ENCODE peak calls at places on chromosomes 7 and 10, in ten cellular contexts. One of them, this sample, is unnamed.

GRCh38 chr10:34808789-34809745 is 6.0 kb downstream of the PARD3 start:
- DNase-seq in tibial artery: no peak
- DNase-seq in mesenchymal stem cell: peak
- DNase-seq in neural progenitor cell: peak
- DNase-seq in body of pancreas: peak
- DNase-seq in left ventricle myocardium inferior: peak
- DNase-seq in stomach: no peak
- DNase-seq in lung: peak
- DNase-seq in cardiac muscle cell: peak
- DNase-seq in aorta: no peak
- DNase-seq in this sample: no peak

GRCh38 chr10:92350411-92350810 is 59.4 kb downstream of the MARCHF5 start:
- DNase-seq in tibial artery: no peak
- DNase-seq in mesenchymal stem cell: peak
- DNase-seq in neural progenitor cell: no peak
- DNase-seq in body of pancreas: no peak
- DNase-seq in left ventricle myocardium inferior: no peak
- DNase-seq in stomach: no peak
- DNase-seq in lung: no peak
- DNase-seq in cardiac muscle cell: no peak
- DNase-seq in aorta: no peak
- DNase-seq in this sample: no peak

GRCh38 chr7:127678330-127678729 is 26.3 kb downstream of the SND1 start:
- DNase-seq in tibial artery: no peak
- DNase-seq in mesenchymal stem cell: no peak
- DNase-seq in neural progenitor cell: peak
- DNase-seq in body of pancreas: no peak
- DNase-seq in left ventricle myocardium inferior: no peak
- DNase-seq in stomach: no peak
- DNase-seq in lung: no peak
- DNase-seq in cardiac muscle cell: no peak
- DNase-seq in aorta: no peak
- DNase-seq in this sample: no peak

GRCh38 chr10:124019886-124020797 is 73.3 kb downstream of the CHST15 start:
- DNase-seq in tibial artery: no peak
- DNase-seq in mesenchymal stem cell: no peak
- DNase-seq in neural progenitor cell: peak
- DNase-seq in body of pancreas: no peak
- DNase-seq in left ventricle myocardium inferior: no peak
- DNase-seq in stomach: no peak
- DNase-seq in lung: no peak
- DNase-seq in cardiac muscle cell: peak
- DNase-seq in aorta: no peak
- DNase-seq in this sample: no peak

GRCh38 chr10:35353805-35354204 is 17.5 kb downstream of the CCNY start:
- DNase-seq in tibial artery: no peak
- DNase-seq in mesenchymal stem cell: no peak
- DNase-seq in neural progenitor cell: no peak
- DNase-seq in body of pancreas: no peak
- DNase-seq in left ventricle myocardium inferior: no peak
- DNase-seq in stomach: no peak
- DNase-seq in lung: no peak
- DNase-seq in cardiac muscle cell: no peak
- DNase-seq in aorta: no peak
- DNase-seq in this sample: no peak

GRCh38 chr7:124701955-124702354 is 63.6 kb downstream of the GPR37 start:
- DNase-seq in tibial artery: no peak
- DNase-seq in mesenchymal stem cell: peak
- DNase-seq in neural progenitor cell: no peak
- DNase-seq in body of pancreas: no peak
- DNase-seq in left ventricle myocardium inferior: no peak
- DNase-seq in stomach: no peak
- DNase-seq in lung: no peak
- DNase-seq in cardiac muscle cell: no peak
- DNase-seq in aorta: no peak
- DNase-seq in this sample: no peak

GRCh38 chr10:128854965-128855364 is 612.1 kb upstream of the MGMT start:
- DNase-seq in tibial artery: peak
- DNase-seq in mesenchymal stem cell: no peak
- DNase-seq in neural progenitor cell: peak
- DNase-seq in body of pancreas: peak
- DNase-seq in left ventricle myocardium inferior: peak
- DNase-seq in stomach: peak
- DNase-seq in lung: peak
- DNase-seq in cardiac muscle cell: peak
- DNase-seq in aorta: peak
- DNase-seq in this sample: peak

GRCh38 chr10:3163879-3164278 is 8.7 kb downstream of the PITRM1 start:
- DNase-seq in tibial artery: no peak
- DNase-seq in mesenchymal stem cell: no peak
- DNase-seq in neural progenitor cell: no peak
- DNase-seq in body of pancreas: no peak
- DNase-seq in left ventricle myocardium inferior: no peak
- DNase-seq in stomach: no peak
- DNase-seq in lung: no peak
- DNase-seq in cardiac muscle cell: no peak
- DNase-seq in aorta: no peak
- DNase-seq in this sample: no peak

GRCh38 chr7:20395094-20395493 is 64.4 kb downstream of the ITGB8 start:
- DNase-seq in tibial artery: no peak
- DNase-seq in mesenchymal stem cell: peak
- DNase-seq in neural progenitor cell: no peak
- DNase-seq in body of pancreas: no peak
- DNase-seq in left ventricle myocardium inferior: no peak
- DNase-seq in stomach: no peak
- DNase-seq in lung: no peak
- DNase-seq in cardiac muscle cell: no peak
- DNase-seq in aorta: no peak
- DNase-seq in this sample: no peak

GRCh38 chr7:51019231-51019844 is 236.6 kb upstream of the GRB10 start:
- DNase-seq in tibial artery: no peak
- DNase-seq in mesenchymal stem cell: peak
- DNase-seq in neural progenitor cell: no peak
- DNase-seq in body of pancreas: peak
- DNase-seq in left ventricle myocardium inferior: no peak
- DNase-seq in stomach: no peak
- DNase-seq in lung: no peak
- DNase-seq in cardiac muscle cell: no peak
- DNase-seq in aorta: no peak
- DNase-seq in this sample: no peak

GRCh38 chr10:125848371-125848770 is 25.0 kb downstream of the BCCIP start:
- DNase-seq in tibial artery: no peak
- DNase-seq in mesenchymal stem cell: no peak
- DNase-seq in neural progenitor cell: no peak
- DNase-seq in body of pancreas: no peak
- DNase-seq in left ventricle myocardium inferior: no peak
- DNase-seq in stomach: no peak
- DNase-seq in lung: no peak
- DNase-seq in cardiac muscle cell: no peak
- DNase-seq in aorta: no peak
- DNase-seq in this sample: no peak

GRCh38 chr10:115417585-115418265 is 324.6 kb downstream of the ATRNL1 start:
- DNase-seq in tibial artery: no peak
- DNase-seq in mesenchymal stem cell: peak
- DNase-seq in neural progenitor cell: peak
- DNase-seq in body of pancreas: peak
- DNase-seq in left ventricle myocardium inferior: no peak
- DNase-seq in stomach: no peak
- DNase-seq in lung: no peak
- DNase-seq in cardiac muscle cell: peak
- DNase-seq in aorta: peak
- DNase-seq in this sample: no peak

GRCh38 chr7:51306761-51307160 is 9.8 kb downstream of the COBL start:
- DNase-seq in tibial artery: no peak
- DNase-seq in mesenchymal stem cell: no peak
- DNase-seq in neural progenitor cell: no peak
- DNase-seq in body of pancreas: no peak
- DNase-seq in left ventricle myocardium inferior: no peak
- DNase-seq in stomach: no peak
- DNase-seq in lung: no peak
- DNase-seq in cardiac muscle cell: no peak
- DNase-seq in aorta: no peak
- DNase-seq in this sample: no peak

DNA sequence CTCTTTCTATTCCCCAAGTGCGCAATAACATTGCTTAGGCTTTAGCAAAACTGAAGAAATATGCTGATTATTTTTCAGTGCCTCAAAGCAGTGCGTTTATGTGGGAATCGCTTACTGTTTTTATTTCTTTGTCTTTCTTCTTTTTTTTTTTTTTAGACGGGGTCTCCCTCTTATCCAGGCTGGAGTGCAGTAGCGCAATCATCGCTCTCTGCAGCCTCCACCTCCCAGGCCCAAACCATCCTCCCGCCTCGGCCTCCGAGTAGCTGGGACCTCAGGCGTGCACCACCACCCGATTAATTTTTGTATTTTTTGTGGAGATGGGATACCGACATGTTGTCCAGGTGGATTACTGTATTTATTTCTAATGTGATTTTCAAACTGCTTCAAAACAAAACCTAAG is 1.2 kb downstream of the DENND10 start:
- DNase-seq in tibial artery: no peak
- DNase-seq in mesenchymal stem cell: no peak
- DNase-seq in neural progenitor cell: no peak
- DNase-seq in body of pancreas: no peak
- DNase-seq in left ventricle myocardium inferior: no peak
- DNase-seq in stomach: no peak
- DNase-seq in lung: no peak
- DNase-seq in cardiac muscle cell: no peak
- DNase-seq in aorta: no peak
- DNase-seq in this sample: no peak
- H3K27ac ChIP-seq in tibial artery: no peak
- H3K27ac ChIP-seq in mesenchymal stem cell: no peak
- H3K27ac ChIP-seq in neural progenitor cell: no peak
- H3K27ac ChIP-seq in body of pancreas: no peak
- H3K27ac ChIP-seq in left ventricle myocardium inferior: no peak
- H3K27ac ChIP-seq in stomach: no peak
- H3K27ac ChIP-seq in lung: no peak
- H3K27ac ChIP-seq in cardiac muscle cell: no peak
- H3K27ac ChIP-seq in aorta: no peak
- H3K27ac ChIP-seq in this sample: no peak

GRCh38 chr7:117630907-117631564 is 151.2 kb downstream of the CFTR start:
- DNase-seq in tibial artery: no peak
- DNase-seq in mesenchymal stem cell: no peak
- DNase-seq in neural progenitor cell: no peak
- DNase-seq in body of pancreas: no peak
- DNase-seq in left ventricle myocardium inferior: no peak
- DNase-seq in stomach: no peak
- DNase-seq in lung: no peak
- DNase-seq in cardiac muscle cell: no peak
- DNase-seq in aorta: no peak
- DNase-seq in this sample: no peak
- H3K27ac ChIP-seq in tibial artery: no peak
- H3K27ac ChIP-seq in mesenchymal stem cell: no peak
- H3K27ac ChIP-seq in neural progenitor cell: no peak
- H3K27ac ChIP-seq in body of pancreas: no peak
- H3K27ac ChIP-seq in left ventricle myocardium inferior: no peak
- H3K27ac ChIP-seq in stomach: no peak
- H3K27ac ChIP-seq in lung: no peak
- H3K27ac ChIP-seq in cardiac muscle cell: no peak
- H3K27ac ChIP-seq in aorta: no peak
- H3K27ac ChIP-seq in this sample: no peak

GRCh38 chr10:87816842-87817178 is 1.2 kb downstream of the ATAD1 start:
- DNase-seq in tibial artery: no peak
- DNase-seq in mesenchymal stem cell: peak
- DNase-seq in neural progenitor cell: no peak
- DNase-seq in body of pancreas: no peak
- DNase-seq in left ventricle myocardium inferior: no peak
- DNase-seq in stomach: no peak
- DNase-seq in lung: no peak
- DNase-seq in cardiac muscle cell: no peak
- DNase-seq in aorta: no peak
- DNase-seq in this sample: no peak

GRCh38 chr10:87817873-87818504 is at the start of gene ATAD1:
- DNase-seq in tibial artery: peak
- DNase-seq in mesenchymal stem cell: peak
- DNase-seq in neural progenitor cell: peak
- DNase-seq in body of pancreas: peak
- DNase-seq in left ventricle myocardium inferior: peak
- DNase-seq in stomach: peak
- DNase-seq in lung: peak
- DNase-seq in cardiac muscle cell: peak
- DNase-seq in aorta: peak
- DNase-seq in this sample: peak

GRCh38 chr10:87817291-87817872 is 644 bp downstream of the ATAD1 start:
- DNase-seq in tibial artery: no peak
- DNase-seq in mesenchymal stem cell: peak
- DNase-seq in neural progenitor cell: no peak
- DNase-seq in body of pancreas: no peak
- DNase-seq in left ventricle myocardium inferior: no peak
- DNase-seq in stomach: no peak
- DNase-seq in lung: no peak
- DNase-seq in cardiac muscle cell: no peak
- DNase-seq in aorta: no peak
- DNase-seq in this sample: no peak

GRCh38 chr10:87818505-87819273 is 663 bp upstream of the ATAD1 start:
- DNase-seq in tibial artery: no peak
- DNase-seq in mesenchymal stem cell: peak
- DNase-seq in neural progenitor cell: peak
- DNase-seq in body of pancreas: peak
- DNase-seq in left ventricle myocardium inferior: peak
- DNase-seq in stomach: peak
- DNase-seq in lung: peak
- DNase-seq in cardiac muscle cell: peak
- DNase-seq in aorta: no peak
- DNase-seq in this sample: no peak

DNA sequence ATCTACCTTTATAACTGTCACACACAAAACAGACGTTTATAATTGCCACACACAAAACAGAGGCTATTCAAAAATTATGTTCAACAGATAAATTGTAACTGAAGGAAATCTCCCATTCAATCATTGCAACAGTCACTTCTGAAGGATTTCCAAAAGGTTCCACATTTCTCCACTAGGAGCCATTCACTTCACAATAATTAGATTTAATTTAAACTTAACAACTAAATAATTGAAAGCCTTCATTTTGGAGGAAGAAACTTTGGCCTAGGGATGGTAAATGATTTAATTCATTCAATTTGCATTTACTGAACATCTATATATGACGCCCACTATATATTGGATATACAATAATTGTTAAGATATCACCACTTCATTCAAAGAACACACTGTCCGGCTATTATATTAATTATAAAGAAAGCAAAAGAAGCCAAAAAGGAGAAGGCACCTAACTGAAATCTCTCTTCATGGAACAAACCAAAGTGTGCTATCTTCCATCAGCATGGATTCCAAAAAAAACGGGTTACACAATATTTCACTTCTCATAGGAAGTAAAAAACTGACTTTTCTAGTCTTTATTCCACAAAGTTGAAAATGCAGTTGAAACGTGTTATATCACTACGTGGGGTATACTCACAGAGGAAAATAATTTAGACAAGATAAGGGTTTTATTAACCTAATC is 1.7 kb downstream of the ATAD1 start:
- DNase-seq in tibial artery: no peak
- DNase-seq in mesenchymal stem cell: no peak
- DNase-seq in neural progenitor cell: no peak
- DNase-seq in body of pancreas: no peak
- DNase-seq in left ventricle myocardium inferior: no peak
- DNase-seq in stomach: no peak
- DNase-seq in lung: no peak
- DNase-seq in cardiac muscle cell: no peak
- DNase-seq in aorta: no peak
- DNase-seq in this sample: no peak
- H3K27ac ChIP-seq in tibial artery: no peak
- H3K27ac ChIP-seq in mesenchymal stem cell: no peak
- H3K27ac ChIP-seq in neural progenitor cell: no peak
- H3K27ac ChIP-seq in body of pancreas: no peak
- H3K27ac ChIP-seq in left ventricle myocardium inferior: peak
- H3K27ac ChIP-seq in stomach: no peak
- H3K27ac ChIP-seq in lung: no peak
- H3K27ac ChIP-seq in cardiac muscle cell: peak
- H3K27ac ChIP-seq in aorta: no peak
- H3K27ac ChIP-seq in this sample: no peak

GRCh38 chr7:6384327-6384726 is 63.4 kb downstream of the DAGLB start:
- DNase-seq in tibial artery: no peak
- DNase-seq in mesenchymal stem cell: no peak
- DNase-seq in neural progenitor cell: no peak
- DNase-seq in body of pancreas: no peak
- DNase-seq in left ventricle myocardium inferior: no peak
- DNase-seq in stomach: no peak
- DNase-seq in lung: no peak
- DNase-seq in cardiac muscle cell: no peak
- DNase-seq in aorta: no peak
- DNase-seq in this sample: no peak
- H3K27ac ChIP-seq in tibial artery: peak
- H3K27ac ChIP-seq in mesenchymal stem cell: peak
- H3K27ac ChIP-seq in neural progenitor cell: no peak
- H3K27ac ChIP-seq in body of pancreas: no peak
- H3K27ac ChIP-seq in left ventricle myocardium inferior: peak
- H3K27ac ChIP-seq in stomach: peak
- H3K27ac ChIP-seq in lung: no peak
- H3K27ac ChIP-seq in cardiac muscle cell: peak
- H3K27ac ChIP-seq in aorta: no peak
- H3K27ac ChIP-seq in this sample: peak